ENCODE peak calls at places on chromosomes 13 and 19, in nine cellular contexts. M is esophagus squamous epithelium; E is stimulated activated CD8-positive, alpha-beta memory T cell treated with anti-CD3 and anti-CD28 coated beads, Interleukin-2, amount 100 ng/mL, for 1 hour; B is astrocyte of the cerebellum; Y is uterus; A is T-cell; Q is astrocyte; K is PC-3; U is upper lobe of right lung. G is an unnamed sample.

GRCh38 chr19:10916602-10917001 is 11.8 kb downstream of the YIPF2 start:
- DNase-seq in Q (no peak), U (no peak), A (no peak), B (no peak), K (no peak), M (no peak), E (no peak), Y (no peak), G (no peak)

GRCh38 chr13:83752141-83752540 is 130.1 kb downstream of the SLITRK1 start:
- DNase-seq in M (no peak), K (peak; percentile 56), B (peak; percentile 11), U (no peak), E (no peak), Q (peak; percentile 60), A (no peak), Y (no peak), G (no peak)

GRCh38 chr19:7742991-7743390 is 4.3 kb downstream of the CD209 start:
- DNase-seq in B (no peak), E (no peak), Q (no peak), Y (no peak), U (no peak), K (no peak), A (no peak), M (no peak), G (no peak)

GRCh38 chr19:35063940-35064818 is 22.7 kb downstream of the HPN start:
- DNase-seq in K (peak; percentile 75), Q (peak; percentile 67), E (no peak), Y (no peak), A (no peak), B (peak; percentile 39), M (no peak), U (no peak), G (no peak)

GRCh38 chr13:51549050-51549449 is 35.2 kb upstream of the WDFY2 start:
- DNase-seq in M (no peak), Q (no peak), U (peak; percentile 68), E (no peak), A (no peak), Y (no peak), K (no peak), B (no peak), G (no peak)

GRCh38 chr13:110221331-110221730 is 85.6 kb downstream of the COL4A1 start:
- DNase-seq in M (no peak), Q (no peak), E (no peak), Y (no peak), K (no peak), B (no peak), A (no peak), U (no peak), G (no peak)

GRCh38 chr13:85509512-85509911 is 289.7 kb downstream of the SLITRK6 start:
- DNase-seq in B (no peak), Q (peak; percentile 39), Y (no peak), U (no peak), K (peak; percentile 69), M (no peak), A (no peak), E (no peak), G (no peak)

GRCh38 chr19:8498295-8498694 is 4.1 kb downstream of the PRAM1 start:
- DNase-seq in M (no peak), Y (no peak), B (no peak), A (no peak), Q (no peak), K (no peak), E (no peak), U (no peak), G (no peak)

GRCh38 chr13:89361909-89362308 is 1690.7 kb downstream of the SLITRK5 start:
- DNase-seq in K (peak; percentile 41), M (no peak), Q (no peak), E (no peak), A (no peak), B (no peak), U (no peak), Y (no peak), G (no peak)

GRCh38 chr13:36879218-36879938 is 40.7 kb downstream of the SMAD9 start:
- DNase-seq in E (no peak), A (no peak), U (peak; percentile 67), Q (no peak), M (no peak), Y (no peak), B (no peak), K (no peak), G (no peak)

GRCh38 chr13:74554581-74555290 is 420.5 kb upstream of the KLF12 start:
- DNase-seq in K (no peak), M (no peak), Q (no peak), B (no peak), Y (no peak), U (no peak), A (no peak), E (no peak), G (no peak)

GRCh38 chr19:49231389-49231788 is 73.8 kb downstream of the TRPM4 start:
- DNase-seq in B (no peak), E (no peak), U (no peak), Q (no peak), Y (no peak), M (no peak), K (no peak), A (no peak), G (no peak)

GRCh38 chr13:97567510-97568243 is 133.7 kb downstream of the RAP2A start:
- DNase-seq in Y (no peak), E (no peak), A (no peak), U (peak; percentile 77), B (no peak), M (no peak), K (peak; percentile 72), Q (peak; percentile 8), G (peak; percentile 62)

GRCh38 chr19:14149509-14149994 is 13.2 kb upstream of the ASF1B start:
- DNase-seq in U (no peak), B (no peak), Y (peak; percentile 84), A (peak; percentile 57), E (peak; percentile 34), Q (no peak), M (no peak), K (no peak), G (peak; percentile 45)

GRCh38 chr19:30696514-30696913 is 324.3 kb downstream of the ZNF536 start:
- DNase-seq in B (no peak), M (no peak), A (no peak), U (no peak), Q (no peak), E (no peak), K (no peak), Y (no peak), G (peak; percentile 90)

GRCh38 chr19:40355975-40356680 is 7.6 kb downstream of the PLD3 start:
- DNase-seq in Y (no peak), A (no peak), U (no peak), Q (no peak), E (no peak), K (no peak), B (no peak), M (no peak), G (no peak)

GRCh38 chr13:54175470-54175869 is 1146.9 kb downstream of the OLFM4 start:
- DNase-seq in M (no peak), E (no peak), B (no peak), A (no peak), Q (no peak), Y (no peak), K (no peak), U (no peak), G (no peak)

GRCh38 chr19:57771417-57771816 is 1.9 kb downstream of the ZNF586 start:
- DNase-seq in K (no peak), Q (no peak), E (no peak), B (no peak), M (no peak), Y (no peak), A (no peak), U (no peak), G (no peak)

GRCh38 chr13:97446448-97446847 is 12.5 kb downstream of the RAP2A start:
- DNase-seq in U (no peak), Y (no peak), K (no peak), Q (no peak), E (no peak), M (no peak), A (no peak), B (no peak), G (no peak)

G was measured in iPS-NIHi11.